ENCODE peak calls at places on chromosomes 1 and 21, in six cellular contexts. Q is T-helper 17 cell; N is activated CD8-positive, alpha-beta memory T cell treated with anti-CD3 and anti-CD28 coated beads, Interleukin-2, amount 10 ng/mL, durations not matched to agents 7 days and 5 days; L is body of pancreas; P is T-helper 2 cell; A is Right ventricle myocardium superior. O is an unnamed sample.
A peak's percentile ranks its signal among the peaks of the same experiment; 100 is the strongest.

GRCh38 chr1:54798769-54799641 is 2.1 kb downstream of the TTC22 start:
- DNase-seq in Q (no peak), N (peak; percentile 71), L (peak; percentile 39), P (peak; percentile 79), A (no peak), O (no peak)

GRCh38 chr1:246592695-246593094 is 26.4 kb downstream of the CNST start:
- DNase-seq in Q (no peak), N (no peak), L (no peak), P (no peak), A (no peak), O (no peak)

GRCh38 chr1:156801409-156802121 is 15.1 kb downstream of the SH2D2A start:
- DNase-seq in Q (no peak), N (no peak), L (peak; percentile 36), P (no peak), A (no peak), O (no peak)

GRCh38 chr1:5901150-5901549 is 91.1 kb downstream of the NPHP4 start:
- DNase-seq in Q (no peak), N (no peak), L (no peak), P (no peak), A (no peak), O (no peak)

GRCh38 chr1:160795951-160796383 is at the start of gene LY9:
- DNase-seq in Q (peak; percentile 70), N (peak; percentile 93), L (peak; percentile 55), P (peak; percentile 99), A (no peak), O (no peak)

GRCh38 chr1:183029591-183030000 is 6.4 kb downstream of the LAMC1 start:
- DNase-seq in Q (no peak), N (no peak), L (no peak), P (no peak), A (no peak), O (no peak)

GRCh38 chr1:54122131-54122751 is 30.6 kb downstream of the CDCP2 start:
- DNase-seq in Q (no peak), N (no peak), L (no peak), P (no peak), A (no peak), O (no peak)

GRCh38 chr21:25911730-25912401 is 177.1 kb downstream of the GABPA start:
- DNase-seq in Q (no peak), N (no peak), L (peak; percentile 68), P (no peak), A (peak; percentile 69), O (no peak)

GRCh38 chr1:81519987-81520386 is 280.7 kb upstream of the ADGRL2 start:
- DNase-seq in Q (no peak), N (no peak), L (no peak), P (no peak), A (no peak), O (no peak)

GRCh38 chr1:24384251-24385090 is 29.1 kb downstream of the STPG1 start:
- DNase-seq in Q (no peak), N (peak; percentile 75), L (no peak), P (peak; percentile 75), A (no peak), O (no peak)

GRCh38 chr1:178540204-178540603 is 27.3 kb downstream of the TEX35 start:
- DNase-seq in Q (no peak), N (no peak), L (no peak), P (no peak), A (no peak), O (no peak)

GRCh38 chr1:54107131-54107530 is 45.7 kb downstream of the CDCP2 start:
- DNase-seq in Q (no peak), N (no peak), L (no peak), P (no peak), A (no peak), O (no peak)

GRCh38 chr1:160024195-160024905 is 7.4 kb downstream of the PIGM start:
- DNase-seq in Q (no peak), N (no peak), L (no peak), P (no peak), A (no peak), O (no peak)

GRCh38 chr1:12229835-12230548 is at the start of gene VPS13D:
- DNase-seq in Q (peak; percentile 79), N (peak; percentile 86), L (peak; percentile 83), P (peak; percentile 89), A (peak; percentile 93), O (peak; percentile 68)

GRCh38 chr1:161019767-161020572 is 982 bp downstream of the F11R start:
- DNase-seq in Q (no peak), N (no peak), L (no peak), P (no peak), A (no peak), O (peak; percentile 27)

GRCh38 chr1:10694633-10695627 is 101.5 kb downstream of the CASZ1 start:
- DNase-seq in Q (peak; percentile 77), N (peak; percentile 86), L (peak; percentile 94), P (peak; percentile 90), A (peak; percentile 94), O (peak; percentile 72)

GRCh38 chr1:170967042-170967910 is 31.9 kb downstream of the MROH9 start:
- DNase-seq in Q (no peak), N (no peak), L (peak; percentile 27), P (peak; percentile 9), A (no peak), O (peak; percentile 20)

GRCh38 chr1:9196129-9197040 is 38.2 kb upstream of the H6PD start:
- DNase-seq in Q (peak; percentile 14), N (peak; percentile 74), L (peak; percentile 75), P (peak; percentile 43), A (peak; percentile 74), O (peak; percentile 25)

GRCh38 chr1:21022279-21023040 is 154.2 kb downstream of the EIF4G3 start:
- DNase-seq in Q (no peak), N (peak; percentile 72), L (peak; percentile 93), P (peak; percentile 85), A (no peak), O (peak; percentile 91)

GRCh38 chr1:44036409-44037111 is 5.3 kb upstream of the SLC6A9 start:
- DNase-seq in Q (peak; percentile 38), N (peak; percentile 77), L (peak; percentile 81), P (peak; percentile 56), A (peak; percentile 58), O (peak; percentile 59)